ENCODE peak calls at places on chromosomes 2 and 18, in ten cellular contexts. One of them, this sample, is unnamed. For H3K4me1 and H3K9me3, the result is how much of the 10 kb centered on the place peaks cover.

GRCh38 chr2:9760069-9760910 is 83.0 kb upstream of the TAF1B start:
- DNase-seq in tibial artery: no peak
- DNase-seq in aorta: no peak
- DNase-seq in mucosa of descending colon: no peak
- DNase-seq in lung: no peak
- DNase-seq in uterus: no peak
- DNase-seq in ovary: no peak
- DNase-seq in SJSA1: no peak
- DNase-seq in fibroblast of lung: no peak
- DNase-seq in colonic mucosa: no peak
- DNase-seq in this sample: no peak

GRCh38 chr2:108267117-108267516 is 21.6 kb upstream of the SULT1C2 start:
- DNase-seq in SJSA1: peak
- DNase-seq in fibroblast of lung: peak
- DNase-seq in uterus: peak
- DNase-seq in lung: no peak
- DNase-seq in aorta: peak
- DNase-seq in colonic mucosa: peak
- DNase-seq in tibial artery: no peak
- DNase-seq in mucosa of descending colon: no peak
- DNase-seq in ovary: no peak
- DNase-seq in this sample: no peak

GRCh38 chr2:114274957-114275356 is 167.5 kb upstream of the DPP10 start:
- DNase-seq in uterus: no peak
- DNase-seq in tibial artery: no peak
- DNase-seq in aorta: no peak
- DNase-seq in fibroblast of lung: no peak
- DNase-seq in colonic mucosa: no peak
- DNase-seq in lung: no peak
- DNase-seq in SJSA1: no peak
- DNase-seq in ovary: no peak
- DNase-seq in mucosa of descending colon: no peak
- DNase-seq in this sample: no peak

GRCh38 chr2:39022642-39023230 is 98.1 kb downstream of the SOS1 start:
- DNase-seq in tibial artery: no peak
- DNase-seq in colonic mucosa: no peak
- DNase-seq in SJSA1: no peak
- DNase-seq in aorta: no peak
- DNase-seq in ovary: no peak
- DNase-seq in lung: no peak
- DNase-seq in fibroblast of lung: no peak
- DNase-seq in uterus: no peak
- DNase-seq in mucosa of descending colon: no peak
- DNase-seq in this sample: no peak

GRCh38 chr2:127044977-127045654 is 61.8 kb downstream of the BIN1 start:
- DNase-seq in ovary: no peak
- DNase-seq in aorta: peak
- DNase-seq in fibroblast of lung: peak
- DNase-seq in lung: no peak
- DNase-seq in tibial artery: no peak
- DNase-seq in SJSA1: no peak
- DNase-seq in mucosa of descending colon: no peak
- DNase-seq in uterus: peak
- DNase-seq in colonic mucosa: no peak
- DNase-seq in this sample: no peak

GRCh38 chr2:58056201-58056916 is 9.8 kb downstream of the VRK2 start:
- DNase-seq in colonic mucosa: no peak
- DNase-seq in ovary: no peak
- DNase-seq in aorta: no peak
- DNase-seq in tibial artery: no peak
- DNase-seq in mucosa of descending colon: no peak
- DNase-seq in lung: no peak
- DNase-seq in SJSA1: no peak
- DNase-seq in uterus: no peak
- DNase-seq in fibroblast of lung: no peak
- DNase-seq in this sample: no peak

GRCh38 chr2:118945921-118946320 is 3.9 kb downstream of the MARCO start:
- DNase-seq in ovary: no peak
- DNase-seq in mucosa of descending colon: no peak
- DNase-seq in uterus: no peak
- DNase-seq in lung: no peak
- DNase-seq in aorta: no peak
- DNase-seq in tibial artery: no peak
- DNase-seq in colonic mucosa: no peak
- DNase-seq in fibroblast of lung: no peak
- DNase-seq in SJSA1: no peak
- DNase-seq in this sample: no peak

GRCh38 chr18:65568866-65569265 is 181.9 kb upstream of the CDH7 start:
- DNase-seq in lung: no peak
- DNase-seq in fibroblast of lung: no peak
- DNase-seq in uterus: no peak
- DNase-seq in tibial artery: no peak
- DNase-seq in colonic mucosa: no peak
- DNase-seq in aorta: no peak
- DNase-seq in SJSA1: no peak
- DNase-seq in ovary: no peak
- DNase-seq in mucosa of descending colon: no peak
- DNase-seq in this sample: no peak

GRCh38 chr18:76521367-76521766 is 26.3 kb upstream of the ZNF516 start:
- DNase-seq in mucosa of descending colon: no peak
- DNase-seq in lung: no peak
- DNase-seq in tibial artery: no peak
- DNase-seq in aorta: no peak
- DNase-seq in colonic mucosa: no peak
- DNase-seq in uterus: no peak
- DNase-seq in SJSA1: no peak
- DNase-seq in fibroblast of lung: no peak
- DNase-seq in ovary: no peak
- DNase-seq in this sample: no peak

GRCh38 chr18:76522104-76522503 is 27.1 kb upstream of the ZNF516 start:
- DNase-seq in tibial artery: no peak
- DNase-seq in lung: no peak
- DNase-seq in uterus: no peak
- DNase-seq in aorta: no peak
- DNase-seq in fibroblast of lung: no peak
- DNase-seq in ovary: peak
- DNase-seq in colonic mucosa: no peak
- DNase-seq in mucosa of descending colon: no peak
- DNase-seq in SJSA1: no peak
- DNase-seq in this sample: no peak

GRCh38 chr18:76519156-76519549 is 24.1 kb upstream of the ZNF516 start:
- DNase-seq in aorta: no peak
- DNase-seq in fibroblast of lung: peak
- DNase-seq in lung: no peak
- DNase-seq in uterus: no peak
- DNase-seq in SJSA1: no peak
- DNase-seq in ovary: no peak
- DNase-seq in tibial artery: no peak
- DNase-seq in mucosa of descending colon: no peak
- DNase-seq in colonic mucosa: no peak
- DNase-seq in this sample: no peak

GRCh38 chr18:76518073-76518472 is 23.0 kb upstream of the ZNF516 start:
- DNase-seq in uterus: no peak
- DNase-seq in lung: no peak
- DNase-seq in mucosa of descending colon: no peak
- DNase-seq in aorta: no peak
- DNase-seq in colonic mucosa: no peak
- DNase-seq in fibroblast of lung: no peak
- DNase-seq in SJSA1: no peak
- DNase-seq in ovary: no peak
- DNase-seq in tibial artery: no peak
- DNase-seq in this sample: no peak

GRCh38 chr18:76518543-76519155 is 23.6 kb upstream of the ZNF516 start:
- DNase-seq in lung: no peak
- DNase-seq in uterus: peak
- DNase-seq in SJSA1: no peak
- DNase-seq in fibroblast of lung: peak
- DNase-seq in colonic mucosa: peak
- DNase-seq in aorta: peak
- DNase-seq in tibial artery: peak
- DNase-seq in ovary: peak
- DNase-seq in mucosa of descending colon: peak
- DNase-seq in this sample: no peak
- H3K4me3 ChIP-seq in lung: no peak
- H3K4me3 ChIP-seq in uterus: peak
- H3K4me3 ChIP-seq in SJSA1: no peak
- H3K4me3 ChIP-seq in fibroblast of lung: peak
- H3K4me3 ChIP-seq in colonic mucosa: peak
- H3K4me3 ChIP-seq in aorta: no peak
- H3K4me3 ChIP-seq in tibial artery: peak
- H3K4me3 ChIP-seq in ovary: peak
- H3K4me3 ChIP-seq in mucosa of descending colon: no peak
- H3K4me3 ChIP-seq in this sample: peak

GRCh38 chr2:222899413-222900181 is 38.8 kb downstream of the ACSL3 start:
- DNase-seq in lung: no peak
- DNase-seq in fibroblast of lung: no peak
- DNase-seq in uterus: no peak
- DNase-seq in mucosa of descending colon: no peak
- DNase-seq in tibial artery: no peak
- DNase-seq in ovary: no peak
- DNase-seq in aorta: no peak
- DNase-seq in SJSA1: no peak
- DNase-seq in colonic mucosa: no peak
- DNase-seq in this sample: no peak

GRCh38 chr2:222902660-222903059 is 41.8 kb downstream of the ACSL3 start:
- DNase-seq in colonic mucosa: no peak
- DNase-seq in SJSA1: no peak
- DNase-seq in lung: no peak
- DNase-seq in mucosa of descending colon: no peak
- DNase-seq in fibroblast of lung: no peak
- DNase-seq in tibial artery: no peak
- DNase-seq in uterus: no peak
- DNase-seq in aorta: no peak
- DNase-seq in ovary: no peak
- DNase-seq in this sample: no peak

GRCh38 chr2:222903234-222904220 is 42.7 kb downstream of the ACSL3 start:
- DNase-seq in lung: no peak
- DNase-seq in colonic mucosa: peak
- DNase-seq in aorta: no peak
- DNase-seq in tibial artery: no peak
- DNase-seq in uterus: no peak
- DNase-seq in SJSA1: peak
- DNase-seq in mucosa of descending colon: no peak
- DNase-seq in fibroblast of lung: peak
- DNase-seq in ovary: no peak
- DNase-seq in this sample: peak

GRCh38 chr2:222897898-222898297 is 37.1 kb downstream of the ACSL3 start:
- DNase-seq in colonic mucosa: no peak
- DNase-seq in mucosa of descending colon: no peak
- DNase-seq in aorta: no peak
- DNase-seq in SJSA1: no peak
- DNase-seq in uterus: no peak
- DNase-seq in fibroblast of lung: no peak
- DNase-seq in ovary: no peak
- DNase-seq in lung: no peak
- DNase-seq in tibial artery: no peak
- DNase-seq in this sample: no peak

DNA sequence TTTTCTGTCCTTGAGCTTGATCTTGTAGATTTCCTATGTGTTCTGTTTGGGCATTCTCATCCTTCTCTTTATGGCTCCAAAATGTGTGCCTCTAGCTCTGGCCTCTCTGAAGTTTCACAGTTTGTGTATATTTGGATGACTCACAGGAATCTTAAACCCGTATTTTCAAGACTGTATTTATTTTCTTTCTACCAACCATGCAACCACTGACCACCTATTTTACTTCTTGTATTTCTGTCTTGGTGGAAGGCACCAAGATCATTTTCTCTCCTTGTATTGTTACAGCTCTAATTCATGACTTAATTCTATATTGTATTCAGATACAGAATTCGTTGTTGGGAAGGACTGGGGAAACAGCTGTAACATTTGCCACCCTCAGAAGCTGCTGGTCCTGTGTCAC is 39.5 kb downstream of the ACSL3 start:
- DNase-seq in SJSA1: peak
- DNase-seq in lung: no peak
- DNase-seq in mucosa of descending colon: no peak
- DNase-seq in ovary: no peak
- DNase-seq in colonic mucosa: no peak
- DNase-seq in tibial artery: no peak
- DNase-seq in fibroblast of lung: peak
- DNase-seq in uterus: no peak
- DNase-seq in aorta: no peak
- DNase-seq in this sample: no peak
- H3K4me1 ChIP-seq in SJSA1: half or more
- H3K4me1 ChIP-seq in lung: under half
- H3K4me1 ChIP-seq in mucosa of descending colon: under half
- H3K4me1 ChIP-seq in ovary: under half
- H3K4me1 ChIP-seq in colonic mucosa: under half
- H3K4me1 ChIP-seq in tibial artery: under half
- H3K4me1 ChIP-seq in fibroblast of lung: under half
- H3K4me1 ChIP-seq in uterus: under half
- H3K4me1 ChIP-seq in aorta: under half
- H3K4me1 ChIP-seq in this sample: under half

DNA sequence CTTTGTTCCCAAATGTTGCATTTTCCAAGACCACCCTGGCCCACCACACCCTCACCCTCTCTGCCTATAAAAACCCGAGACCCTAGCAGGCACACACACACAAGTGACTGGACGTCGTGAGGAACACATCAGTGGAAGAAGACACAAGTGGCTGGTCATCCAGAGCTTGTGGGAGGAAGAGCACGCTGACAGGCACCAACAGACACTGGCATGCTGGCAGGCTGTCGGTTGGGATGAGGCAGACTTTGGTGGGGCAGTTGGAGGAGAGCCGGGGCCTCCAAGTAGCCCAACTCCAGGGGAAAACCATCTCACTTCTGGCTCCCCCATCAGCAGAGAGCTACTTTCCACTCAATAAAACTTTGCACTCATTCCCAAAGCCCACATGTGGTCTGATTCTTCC is 225.5 kb upstream of the ZEB2 start:
- DNase-seq in lung: no peak
- DNase-seq in fibroblast of lung: no peak
- DNase-seq in uterus: no peak
- DNase-seq in aorta: no peak
- DNase-seq in mucosa of descending colon: no peak
- DNase-seq in colonic mucosa: no peak
- DNase-seq in SJSA1: no peak
- DNase-seq in ovary: no peak
- DNase-seq in tibial artery: no peak
- DNase-seq in this sample: no peak
- H3K9me3 ChIP-seq in lung: under half
- H3K9me3 ChIP-seq in fibroblast of lung: under half
- H3K9me3 ChIP-seq in uterus: under half
- H3K9me3 ChIP-seq in aorta: under half
- H3K9me3 ChIP-seq in mucosa of descending colon: under half
- H3K9me3 ChIP-seq in colonic mucosa: under half
- H3K9me3 ChIP-seq in SJSA1: under half
- H3K9me3 ChIP-seq in ovary: under half
- H3K9me3 ChIP-seq in tibial artery: under half
- H3K9me3 ChIP-seq in this sample: under half

DNA sequence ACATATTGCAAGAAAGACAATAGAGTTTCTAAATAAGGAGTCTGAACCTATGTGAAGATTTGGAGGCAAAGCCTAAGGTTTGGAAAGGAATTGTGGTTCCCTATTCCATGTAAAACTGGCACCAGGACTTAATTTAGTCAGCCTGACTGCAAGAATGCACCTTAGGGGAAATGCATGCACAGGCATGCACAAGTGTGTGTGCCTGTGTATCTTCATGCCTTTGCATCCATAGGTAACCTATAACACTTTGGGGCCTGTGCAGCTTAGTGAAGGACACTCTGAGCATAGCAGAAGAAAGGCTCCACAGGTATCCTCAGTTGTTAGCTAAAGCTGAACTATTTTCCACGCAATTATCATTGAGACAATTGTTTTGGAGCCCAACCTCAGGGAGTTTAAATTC is 73.4 kb downstream of the RPRM start:
- DNase-seq in ovary: no peak
- DNase-seq in SJSA1: no peak
- DNase-seq in tibial artery: no peak
- DNase-seq in uterus: no peak
- DNase-seq in lung: no peak
- DNase-seq in mucosa of descending colon: no peak
- DNase-seq in aorta: no peak
- DNase-seq in fibroblast of lung: no peak
- DNase-seq in colonic mucosa: no peak
- DNase-seq in this sample: no peak
- H3K4me3 ChIP-seq in ovary: no peak
- H3K4me3 ChIP-seq in SJSA1: no peak
- H3K4me3 ChIP-seq in tibial artery: no peak
- H3K4me3 ChIP-seq in uterus: no peak
- H3K4me3 ChIP-seq in lung: no peak
- H3K4me3 ChIP-seq in mucosa of descending colon: no peak
- H3K4me3 ChIP-seq in aorta: no peak
- H3K4me3 ChIP-seq in fibroblast of lung: no peak
- H3K4me3 ChIP-seq in colonic mucosa: no peak
- H3K4me3 ChIP-seq in this sample: no peak